ENCODE peak calls at places on chromosome 20, in five cellular contexts. One of them, this sample, is unnamed.

GRCh38 chr20:41005361-41005729 is 23.3 kb upstream of the TOP1 start:
- DNase-seq in sigmoid colon: peak
- DNase-seq in H1: no peak
- DNase-seq in suprapubic skin: peak
- DNase-seq in esophagus muscularis mucosa: peak
- DNase-seq in this sample: peak

GRCh38 chr20:60950547-60950946 is 301.5 kb upstream of the CDH4 start:
- DNase-seq in suprapubic skin: no peak
- DNase-seq in H1: no peak
- DNase-seq in esophagus muscularis mucosa: no peak
- DNase-seq in sigmoid colon: no peak
- DNase-seq in this sample: no peak

GRCh38 chr20:60812561-60812960 is 439.5 kb upstream of the CDH4 start:
- DNase-seq in H1: no peak
- DNase-seq in esophagus muscularis mucosa: peak
- DNase-seq in suprapubic skin: no peak
- DNase-seq in sigmoid colon: no peak
- DNase-seq in this sample: no peak

GRCh38 chr20:5714261-5715041 is 35.8 kb upstream of the SHLD1 start:
- DNase-seq in suprapubic skin: no peak
- DNase-seq in sigmoid colon: no peak
- DNase-seq in esophagus muscularis mucosa: no peak
- DNase-seq in H1: no peak
- DNase-seq in this sample: no peak

GRCh38 chr20:330233-331149 is 5.1 kb downstream of the SOX12 start:
- DNase-seq in H1: peak
- DNase-seq in sigmoid colon: peak
- DNase-seq in suprapubic skin: no peak
- DNase-seq in esophagus muscularis mucosa: no peak
- DNase-seq in this sample: peak

GRCh38 chr20:61449916-61450315 is 197.9 kb downstream of the CDH4 start:
- DNase-seq in sigmoid colon: no peak
- DNase-seq in suprapubic skin: no peak
- DNase-seq in H1: no peak
- DNase-seq in esophagus muscularis mucosa: no peak
- DNase-seq in this sample: no peak

GRCh38 chr20:3461191-3461874 is 9.5 kb upstream of the ATRN start:
- DNase-seq in suprapubic skin: no peak
- DNase-seq in esophagus muscularis mucosa: peak
- DNase-seq in sigmoid colon: no peak
- DNase-seq in H1: peak
- DNase-seq in this sample: no peak

GRCh38 chr20:25738198-25738597 is 41.5 kb upstream of the ZNF337 start:
- DNase-seq in sigmoid colon: no peak
- DNase-seq in esophagus muscularis mucosa: no peak
- DNase-seq in suprapubic skin: no peak
- DNase-seq in H1: no peak
- DNase-seq in this sample: no peak

GRCh38 chr20:20547221-20547875 is 165.1 kb downstream of the RALGAPA2 start:
- DNase-seq in H1: no peak
- DNase-seq in sigmoid colon: no peak
- DNase-seq in suprapubic skin: no peak
- DNase-seq in esophagus muscularis mucosa: no peak
- DNase-seq in this sample: no peak

GRCh38 chr20:15236812-15237211 is 899.4 kb upstream of the FLRT3 start:
- DNase-seq in suprapubic skin: no peak
- DNase-seq in sigmoid colon: no peak
- DNase-seq in esophagus muscularis mucosa: no peak
- DNase-seq in H1: peak
- DNase-seq in this sample: no peak

GRCh38 chr20:25250508-25250907 is 2.6 kb downstream of the PYGB start:
- DNase-seq in esophagus muscularis mucosa: no peak
- DNase-seq in sigmoid colon: no peak
- DNase-seq in suprapubic skin: no peak
- DNase-seq in H1: no peak
- DNase-seq in this sample: no peak

GRCh38 chr20:49140411-49140810 is 47.7 kb downstream of the STAU1 start:
- DNase-seq in suprapubic skin: no peak
- DNase-seq in esophagus muscularis mucosa: no peak
- DNase-seq in H1: no peak
- DNase-seq in sigmoid colon: no peak
- DNase-seq in this sample: no peak

GRCh38 chr20:47118641-47119040 is 224.0 kb downstream of the EYA2 start:
- DNase-seq in esophagus muscularis mucosa: no peak
- DNase-seq in H1: no peak
- DNase-seq in suprapubic skin: no peak
- DNase-seq in sigmoid colon: peak
- DNase-seq in this sample: no peak

GRCh38 chr20:709421-709820 is 33.8 kb upstream of the SCRT2 start:
- DNase-seq in sigmoid colon: peak
- DNase-seq in suprapubic skin: peak
- DNase-seq in esophagus muscularis mucosa: no peak
- DNase-seq in H1: no peak
- DNase-seq in this sample: peak

DNA sequence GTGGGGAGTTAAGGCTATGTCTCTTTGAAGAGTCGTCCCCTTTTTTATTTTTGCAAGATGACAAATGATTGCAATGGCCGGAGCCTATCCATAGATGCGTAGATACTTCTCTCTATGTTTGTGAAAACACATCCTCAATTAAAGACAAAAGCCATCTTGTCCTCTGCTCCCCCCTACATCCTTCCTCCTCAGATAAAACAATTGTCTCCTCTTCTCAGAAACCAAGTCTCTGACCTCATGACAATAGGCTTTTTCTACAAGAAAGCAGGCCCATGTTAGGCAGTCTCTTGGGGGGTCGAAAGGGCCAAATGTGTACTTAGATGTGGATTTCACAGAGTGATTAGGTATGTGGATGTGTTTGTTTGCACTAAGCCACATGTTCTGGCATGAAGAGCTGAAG is 51.1 kb upstream of the SSTR4 start:
- DNase-seq in suprapubic skin: no peak
- DNase-seq in sigmoid colon: no peak
- DNase-seq in H1: no peak
- DNase-seq in esophagus muscularis mucosa: no peak
- DNase-seq in this sample: no peak
- H3K27ac ChIP-seq in suprapubic skin: no peak
- H3K27ac ChIP-seq in sigmoid colon: no peak
- H3K27ac ChIP-seq in H1: no peak
- H3K27ac ChIP-seq in esophagus muscularis mucosa: no peak
- H3K27ac ChIP-seq in this sample: no peak

GRCh38 chr20:8812818-8813217 is 256.1 kb upstream of the PLCB4 start:
- DNase-seq in suprapubic skin: no peak
- DNase-seq in sigmoid colon: peak
- DNase-seq in H1: peak
- DNase-seq in esophagus muscularis mucosa: no peak
- DNase-seq in this sample: no peak
- TF ChIP-seq POLR2AphosphoS5 in suprapubic skin: no peak
- TF ChIP-seq POLR2AphosphoS5 in sigmoid colon: peak
- TF ChIP-seq POLR2AphosphoS5 in H1: no peak
- TF ChIP-seq POLR2AphosphoS5 in esophagus muscularis mucosa: peak
- TF ChIP-seq POLR2AphosphoS5 in this sample: no peak

DNA sequence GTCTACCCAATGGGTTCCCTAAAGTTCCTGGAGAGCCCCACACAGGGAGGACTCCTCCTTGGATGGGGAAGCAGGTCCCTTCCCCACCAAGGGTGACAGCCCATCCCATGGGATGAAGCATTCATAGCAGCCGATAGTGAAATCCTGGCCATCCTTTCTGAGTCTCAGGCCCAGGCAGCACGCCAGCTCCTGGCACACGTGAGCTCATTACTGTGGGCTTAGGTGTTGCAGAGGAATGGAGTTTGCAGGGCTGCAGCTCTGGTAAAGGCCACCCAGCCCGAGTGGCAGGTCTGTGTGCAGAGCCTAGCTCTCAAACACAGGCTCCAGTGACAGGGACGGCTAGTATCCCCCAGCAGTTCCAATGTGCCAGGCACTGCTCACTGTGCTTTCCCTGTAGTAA is 31.0 kb downstream of the SIRPA start:
- DNase-seq in esophagus muscularis mucosa: no peak
- DNase-seq in H1: no peak
- DNase-seq in sigmoid colon: no peak
- DNase-seq in suprapubic skin: no peak
- DNase-seq in this sample: no peak
- H3K27ac ChIP-seq in esophagus muscularis mucosa: no peak
- H3K27ac ChIP-seq in H1: no peak
- H3K27ac ChIP-seq in sigmoid colon: no peak
- H3K27ac ChIP-seq in suprapubic skin: no peak
- H3K27ac ChIP-seq in this sample: no peak

GRCh38 chr20:43119720-43120119 is 70.0 kb downstream of the PTPRT start:
- DNase-seq in sigmoid colon: no peak
- DNase-seq in esophagus muscularis mucosa: no peak
- DNase-seq in suprapubic skin: no peak
- DNase-seq in H1: no peak
- DNase-seq in this sample: no peak
- TF ChIP-seq POLR2AphosphoS5 in sigmoid colon: no peak
- TF ChIP-seq POLR2AphosphoS5 in esophagus muscularis mucosa: no peak
- TF ChIP-seq POLR2AphosphoS5 in suprapubic skin: no peak
- TF ChIP-seq POLR2AphosphoS5 in H1: no peak
- TF ChIP-seq POLR2AphosphoS5 in this sample: no peak

DNA sequence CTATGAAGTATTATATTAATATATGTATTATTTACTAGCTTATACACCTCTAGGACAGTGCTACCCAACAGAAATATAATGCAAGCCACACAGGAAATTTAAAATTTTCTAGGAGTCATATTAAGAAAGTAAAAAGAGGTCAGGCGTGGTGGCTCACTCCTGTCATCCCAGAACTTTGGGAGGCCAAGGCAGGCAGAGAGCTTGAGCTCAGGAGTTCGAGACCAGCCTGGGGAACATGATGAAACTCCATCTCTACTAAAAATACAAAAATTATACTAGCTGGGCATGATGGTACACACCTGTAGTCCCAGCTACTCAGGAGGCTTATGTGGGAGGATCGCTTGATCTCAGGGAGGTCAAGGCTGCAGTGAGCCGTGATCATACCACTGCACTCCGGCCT is 237.6 kb upstream of the ZNF217 start:
- DNase-seq in esophagus muscularis mucosa: no peak
- DNase-seq in H1: no peak
- DNase-seq in sigmoid colon: no peak
- DNase-seq in suprapubic skin: no peak
- DNase-seq in this sample: no peak
- H3K27ac ChIP-seq in esophagus muscularis mucosa: no peak
- H3K27ac ChIP-seq in H1: no peak
- H3K27ac ChIP-seq in sigmoid colon: peak
- H3K27ac ChIP-seq in suprapubic skin: no peak
- H3K27ac ChIP-seq in this sample: peak

GRCh38 chr20:45816951-45817651 is 4.7 kb downstream of the UBE2C start:
- DNase-seq in sigmoid colon: no peak
- DNase-seq in esophagus muscularis mucosa: no peak
- DNase-seq in H1: no peak
- DNase-seq in suprapubic skin: no peak
- DNase-seq in this sample: no peak
- TF ChIP-seq POLR2AphosphoS5 in sigmoid colon: no peak
- TF ChIP-seq POLR2AphosphoS5 in esophagus muscularis mucosa: no peak
- TF ChIP-seq POLR2AphosphoS5 in H1: peak
- TF ChIP-seq POLR2AphosphoS5 in suprapubic skin: no peak
- TF ChIP-seq POLR2AphosphoS5 in this sample: no peak

DNA sequence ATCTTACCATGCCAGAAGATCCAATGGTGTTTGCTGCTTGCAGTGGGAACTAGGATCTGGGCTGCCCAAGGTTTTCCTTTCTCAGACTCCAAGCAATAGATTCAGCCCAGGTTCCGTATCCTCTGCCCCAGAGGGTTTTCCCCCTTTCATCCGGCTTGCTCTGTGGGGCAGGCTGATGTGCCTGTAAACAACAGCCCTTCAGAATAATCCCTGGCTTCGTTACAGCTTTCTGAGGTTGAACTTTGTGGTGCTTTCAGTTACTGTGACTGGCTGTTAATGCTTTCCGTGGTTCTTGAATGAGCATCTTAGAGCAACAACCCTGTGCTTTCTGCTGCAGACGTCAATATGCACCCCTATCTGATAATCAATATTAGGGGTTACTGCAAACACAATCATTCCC is 400.4 kb downstream of the BTBD3 start:
- DNase-seq in esophagus muscularis mucosa: no peak
- DNase-seq in sigmoid colon: no peak
- DNase-seq in H1: no peak
- DNase-seq in suprapubic skin: no peak
- DNase-seq in this sample: no peak
- H3K27ac ChIP-seq in esophagus muscularis mucosa: no peak
- H3K27ac ChIP-seq in sigmoid colon: no peak
- H3K27ac ChIP-seq in H1: no peak
- H3K27ac ChIP-seq in suprapubic skin: no peak
- H3K27ac ChIP-seq in this sample: no peak

GRCh38 chr20:45843506-45843905 is 9.9 kb downstream of the SNX21 start:
- DNase-seq in H1: no peak
- DNase-seq in suprapubic skin: no peak
- DNase-seq in esophagus muscularis mucosa: no peak
- DNase-seq in sigmoid colon: no peak
- DNase-seq in this sample: no peak
- TF ChIP-seq POLR2AphosphoS5 in H1: peak
- TF ChIP-seq POLR2AphosphoS5 in suprapubic skin: no peak
- TF ChIP-seq POLR2AphosphoS5 in esophagus muscularis mucosa: no peak
- TF ChIP-seq POLR2AphosphoS5 in sigmoid colon: no peak
- TF ChIP-seq POLR2AphosphoS5 in this sample: no peak